ENCODE peak calls at places on chromosomes 11 and 22, in ten cellular contexts. F is mammary epithelial cell, W is tibial nerve, V is Calu3, X is epithelial cell of esophagus, P is HFFc6, H is AG10803, J is AG04450, O is WERI-Rb-1, C is cardiac muscle cell. E is an unnamed sample.

GRCh38 chr11:126627376-126627775 is 271.9 kb downstream of the ST3GAL4 start:
- DNase-seq in O (no peak), C (no peak), J (no peak), P (no peak), F (no peak), W (no peak), X (no peak), H (no peak), V (no peak), E (no peak)

GRCh38 chr11:44950625-44951472 is at the start of gene TP53I11:
- DNase-seq in P (no peak), O (peak; percentile 92), F (peak; percentile 21), H (peak; percentile 70), J (no peak), C (peak; percentile 87), X (peak; percentile 20), W (peak; percentile 41), V (peak; percentile 66), E (peak; percentile 56)

GRCh38 chr11:2269601-2270321 is 627 bp downstream of the ASCL2 start:
- DNase-seq in V (no peak), X (peak; percentile 84), W (no peak), H (peak; percentile 44), J (peak; percentile 6), C (peak; percentile 65), P (no peak), F (peak; percentile 50), O (peak; percentile 54), E (peak; percentile 5)

GRCh38 chr22:24434472-24435322 is 7.3 kb downstream of the ADORA2A start:
- DNase-seq in V (no peak), W (no peak), O (no peak), X (no peak), C (no peak), P (no peak), J (no peak), F (no peak), H (no peak), E (no peak)

GRCh38 chr11:36165638-36166389 is 123.4 kb downstream of the COMMD9 start:
- DNase-seq in J (no peak), H (no peak), P (no peak), F (no peak), X (no peak), O (no peak), C (no peak), V (no peak), W (no peak), E (no peak)

GRCh38 chr11:77046060-77046501 is 11.9 kb downstream of the B3GNT6 start:
- DNase-seq in V (peak; percentile 89), P (no peak), C (peak; percentile 63), O (peak; percentile 72), X (peak; percentile 56), H (no peak), J (no peak), F (peak; percentile 33), W (no peak), E (no peak)

GRCh38 chr22:37079668-37080171 is 28.2 kb downstream of the KCTD17 start:
- DNase-seq in W (no peak), H (peak; percentile 4), F (no peak), P (peak; percentile 41), O (no peak), C (no peak), X (no peak), V (no peak), J (no peak), E (no peak)

GRCh38 chr11:78432058-78432515 is 14.5 kb upstream of the GAB2 start:
- DNase-seq in J (no peak), O (peak; percentile 26), W (no peak), C (peak; percentile 16), V (peak; percentile 36), X (no peak), F (no peak), H (no peak), P (no peak), E (no peak)

GRCh38 chr11:23320131-23320530 is 459.9 kb upstream of the CCDC179 start:
- DNase-seq in H (no peak), X (no peak), F (no peak), O (no peak), J (no peak), W (no peak), V (no peak), C (no peak), P (no peak), E (no peak)

GRCh38 chr11:107549253-107549953 is 16.1 kb downstream of the ALKBH8 start:
- DNase-seq in C (peak; percentile 36), P (peak; percentile 35), H (peak; percentile 52), O (no peak), J (no peak), F (peak; percentile 27), V (no peak), X (peak; percentile 53), W (no peak), E (no peak)

GRCh38 chr11:115439385-115439784 is 64.8 kb downstream of the CADM1 start:
- DNase-seq in X (no peak), C (no peak), O (no peak), P (no peak), J (peak; percentile 44), H (peak; percentile 53), F (peak; percentile 2), W (no peak), V (no peak), E (no peak)

GRCh38 chr11:111910637-111911562 is 670 bp downstream of the CRYAB start:
- DNase-seq in H (no peak), W (no peak), P (no peak), F (peak; percentile 36), C (peak; percentile 45), V (no peak), X (peak; percentile 9), J (no peak), O (no peak), E (no peak)

GRCh38 chr22:26054846-26055245 is 114.4 kb upstream of the SEZ6L start:
- DNase-seq in J (no peak), W (no peak), V (no peak), C (no peak), P (no peak), H (no peak), O (no peak), X (no peak), F (no peak), E (no peak)

GRCh38 chr22:39101226-39101625 is 4.2 kb downstream of the APOBEC3H start:
- DNase-seq in X (no peak), C (no peak), P (no peak), H (no peak), V (no peak), W (no peak), F (no peak), O (no peak), J (no peak), E (no peak)

GRCh38 chr11:119727523-119728081 is 1.4 kb downstream of the NECTIN1 start:
- DNase-seq in C (peak; percentile 43), O (peak; percentile 36), F (no peak), V (peak; percentile 55), P (no peak), X (peak; percentile 39), J (no peak), H (no peak), W (no peak), E (no peak)

GRCh38 chr11:119315139-119316016 is 1.6 kb downstream of the MCAM start:
- DNase-seq in F (peak; percentile 56), H (no peak), P (no peak), W (no peak), C (peak; percentile 25), V (peak; percentile 57), J (no peak), O (no peak), X (peak; percentile 59), E (no peak)

GRCh38 chr11:2549876-2550605 is 105.2 kb downstream of the KCNQ1 start:
- DNase-seq in W (no peak), P (no peak), J (no peak), C (no peak), X (no peak), H (no peak), V (no peak), O (no peak), F (no peak), E (no peak)

GRCh38 chr11:6666302-6667183 is 10.9 kb upstream of the DCHS1 start:
- DNase-seq in J (no peak), O (no peak), H (no peak), V (no peak), F (no peak), W (no peak), X (no peak), P (no peak), C (no peak), E (no peak)
- TF ChIP-seq CTCF in J (no peak), O (no peak), H (no peak), V (no peak), F (no peak), W (no peak), X (no peak), P (no peak), C (no peak), E (no peak)

GRCh38 chr22:41762980-41763779 is 37.3 kb upstream of the CCDC134 start:
- DNase-seq in X (peak; percentile 82), V (peak; percentile 39), H (no peak), C (peak; percentile 65), W (no peak), F (peak; percentile 63), J (no peak), O (peak; percentile 70), P (no peak), E (no peak)
- TF ChIP-seq CTCF in X (peak; percentile 46), V (peak; percentile 38), H (peak; percentile 22), C (peak; percentile 55), W (no peak), F (peak; percentile 55), J (peak; percentile 41), O (peak; percentile 83), P (peak; percentile 67), E (peak; percentile 26)

GRCh38 chr11:116840224-116840745 is 2.9 kb upstream of the APOA1 start:
- DNase-seq in J (no peak), H (peak; percentile 60), W (no peak), V (no peak), X (no peak), C (peak; percentile 36), P (no peak), F (no peak), O (no peak), E (no peak)
- TF ChIP-seq CTCF in J (peak; percentile 40), H (peak; percentile 48), W (no peak), V (no peak), X (no peak), C (peak; percentile 53), P (peak; percentile 59), F (peak; percentile 9), O (peak; percentile 34), E (peak; percentile 14)

DNA sequence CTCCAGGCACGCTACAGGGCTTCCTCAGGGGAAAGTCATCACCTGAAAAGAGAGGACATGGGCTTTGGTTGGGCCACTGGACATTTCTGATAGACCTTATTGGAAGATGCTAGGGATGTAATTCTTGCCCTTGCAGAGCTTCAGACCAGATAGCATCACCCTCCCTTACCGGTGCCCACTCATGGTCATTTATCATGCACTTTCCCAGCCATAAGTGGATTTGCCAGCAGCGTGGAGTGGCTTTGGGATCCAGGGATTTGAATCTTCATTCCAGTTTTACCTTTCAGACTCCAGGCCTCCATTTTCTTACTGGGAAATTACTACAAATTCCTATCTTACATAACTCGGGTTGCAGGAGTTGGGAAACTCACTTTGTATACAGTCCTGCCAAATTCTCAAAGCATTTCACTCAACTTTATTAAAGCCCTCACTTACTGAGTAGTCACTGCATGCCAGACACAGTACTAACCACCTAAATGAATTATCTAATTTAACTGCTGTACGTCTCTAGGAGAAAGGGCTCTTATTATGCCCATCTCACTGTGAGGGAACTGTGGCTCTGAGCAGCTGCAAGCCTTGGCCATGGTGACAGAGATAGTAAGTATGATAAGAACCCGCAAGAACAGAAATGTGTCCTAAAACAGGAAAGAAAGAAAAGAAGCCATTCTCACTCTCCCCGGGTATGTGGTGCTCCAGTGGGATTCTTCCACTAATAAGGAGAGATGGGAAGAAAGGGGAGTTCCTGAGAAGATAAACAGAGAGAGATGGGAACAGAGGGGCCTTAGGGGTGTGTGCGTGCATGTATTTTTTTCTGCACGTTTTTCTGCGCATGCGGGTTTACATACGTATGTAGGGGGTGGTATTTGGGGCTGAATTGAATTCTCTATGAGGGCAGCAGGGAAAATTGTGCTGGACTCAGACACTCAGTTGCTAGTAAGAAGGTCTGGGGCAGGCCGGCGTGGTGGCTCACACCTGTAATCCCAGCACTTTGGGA is 9.7 kb downstream of the CHRM1 start:
- DNase-seq in H (peak; percentile 36), W (no peak), O (no peak), J (no peak), C (no peak), X (no peak), F (no peak), P (peak; percentile 6), V (no peak), E (no peak)
- TF ChIP-seq CTCF in H (no peak), W (no peak), O (no peak), J (no peak), C (no peak), X (no peak), F (no peak), P (no peak), V (no peak), E (no peak)

E was measured in AG09319.